ENCODE peak calls at places on chromosome 4, in six cellular contexts. L is K562, I is upper lobe of left lung, W is HepG2, K is GM12878, E is A549. A is an unnamed sample.
A peak's percentile ranks its signal among the peaks of the same experiment; 100 is the strongest.

GRCh38 chr4:98501383-98501782 is 157.0 kb downstream of the TSPAN5 start:
- ATAC-seq in L (no peak), I (no peak), W (no peak), K (no peak), E (no peak), A (no peak)

GRCh38 chr4:31104596-31104995 is 384.4 kb downstream of the PCDH7 start:
- ATAC-seq in L (no peak), I (no peak), W (no peak), K (no peak), E (no peak), A (no peak)

GRCh38 chr4:22235798-22236197 is 280.1 kb downstream of the ADGRA3 start:
- ATAC-seq in L (no peak), I (no peak), W (no peak), K (no peak), E (no peak), A (no peak)

GRCh38 chr4:112637552-112637866 is 566 bp downstream of the LARP7 start:
- ATAC-seq in L (no peak), I (no peak), W (peak; percentile 17), K (peak; percentile 3), E (peak; percentile 37), A (no peak)

GRCh38 chr4:14924945-14925344 is 77.3 kb upstream of the CPEB2 start:
- ATAC-seq in L (no peak), I (peak; percentile 25), W (peak; percentile 25), K (peak; percentile 49), E (no peak), A (no peak)

GRCh38 chr4:21452931-21453330 is 495.6 kb downstream of the KCNIP4 start:
- ATAC-seq in L (no peak), I (no peak), W (no peak), K (no peak), E (no peak), A (no peak)

GRCh38 chr4:6779667-6780565 is 2.6 kb upstream of the KIAA0232 start:
- ATAC-seq in L (no peak), I (no peak), W (peak; percentile 46), K (no peak), E (no peak), A (no peak)

GRCh38 chr4:120613778-120614177 is 308.7 kb downstream of the PRDM5 start:
- ATAC-seq in L (no peak), I (no peak), W (no peak), K (no peak), E (no peak), A (no peak)

GRCh38 chr4:147833741-147834140 is 101.9 kb downstream of the ARHGAP10 start:
- ATAC-seq in L (no peak), I (no peak), W (no peak), K (no peak), E (no peak), A (no peak)

GRCh38 chr4:4838602-4839470 is 20.6 kb upstream of the MSX1 start:
- ATAC-seq in L (no peak), I (no peak), W (peak; percentile 82), K (no peak), E (no peak), A (no peak)

GRCh38 chr4:184782731-184783472 is 42.9 kb downstream of the ACSL1 start:
- ATAC-seq in L (no peak), I (peak; percentile 8), W (no peak), K (no peak), E (no peak), A (no peak)

GRCh38 chr4:98674404-98675173 is 16.2 kb upstream of the TSPAN5 start:
- ATAC-seq in L (no peak), I (no peak), W (no peak), K (no peak), E (no peak), A (no peak)

GRCh38 chr4:80192252-80192866 is 4.9 kb upstream of the PRDM8 start:
- ATAC-seq in L (no peak), I (no peak), W (no peak), K (no peak), E (no peak), A (no peak)

GRCh38 chr4:81038636-81039350 is 8.3 kb downstream of the BMP3 start:
- ATAC-seq in L (no peak), I (no peak), W (no peak), K (peak; percentile 18), E (no peak), A (no peak)

GRCh38 chr4:55183926-55184599 is 58.7 kb upstream of the KDR start:
- ATAC-seq in L (no peak), I (peak; percentile 69), W (no peak), K (no peak), E (peak; percentile 97), A (no peak)

GRCh38 chr4:34935739-34936138 is 1308.6 kb downstream of the ARAP2 start:
- ATAC-seq in L (no peak), I (no peak), W (no peak), K (no peak), E (no peak), A (no peak)

GRCh38 chr4:155757745-155758265 is 1.0 kb upstream of the GUCY1B1 start:
- ATAC-seq in L (no peak), I (no peak), W (no peak), K (no peak), E (no peak), A (no peak)

GRCh38 chr4:87530868-87531267 is 1.7 kb upstream of the SPARCL1 start:
- ATAC-seq in L (no peak), I (peak; percentile 93), W (no peak), K (no peak), E (no peak), A (peak; percentile 93)

GRCh38 chr4:147769386-147769785 is 37.5 kb downstream of the ARHGAP10 start:
- ATAC-seq in L (no peak), I (no peak), W (no peak), K (peak; percentile 37), E (no peak), A (no peak)

GRCh38 chr4:143784567-143784966 is 84.1 kb upstream of the FREM3 start:
- ATAC-seq in L (no peak), I (no peak), W (no peak), K (no peak), E (no peak), A (no peak)

GRCh38 chr4:155639674-155640529 is 26.7 kb upstream of the GUCY1A1 start:
- ATAC-seq in L (no peak), I (peak; percentile 56), W (no peak), K (peak; percentile 85), E (no peak), A (no peak)

GRCh38 chr4:142120921-142121320 is 484.5 kb downstream of the IL15 start:
- ATAC-seq in L (no peak), I (no peak), W (no peak), K (peak; percentile 52), E (no peak), A (no peak)

GRCh38 chr4:184251680-184252000 is 34.0 kb upstream of the ENPP6 start:
- ATAC-seq in L (peak; percentile 28), I (no peak), W (no peak), K (peak; percentile 43), E (no peak), A (no peak)

GRCh38 chr4:38023347-38024202 is 63.4 kb downstream of the PTTG2 start:
- ATAC-seq in L (no peak), I (peak; percentile 73), W (no peak), K (no peak), E (no peak), A (peak; percentile 60)
- TF ChIP-seq EP300 in L (no peak), I (no peak), W (no peak), K (no peak), E (no peak), A (no peak)

GRCh38 chr4:73603854-73604584 is 16.2 kb downstream of the RASSF6 start:
- ATAC-seq in L (no peak), I (no peak), W (no peak), K (peak; percentile 19), E (no peak), A (no peak)

GRCh38 chr4:73606465-73606974 is 13.7 kb downstream of the RASSF6 start:
- ATAC-seq in L (no peak), I (no peak), W (no peak), K (peak; percentile 77), E (no peak), A (no peak)

GRCh38 chr4:73599182-73599581 is 21.1 kb downstream of the RASSF6 start:
- ATAC-seq in L (peak; percentile 92), I (peak; percentile 50), W (peak; percentile 98), K (no peak), E (peak; percentile 93), A (no peak)

GRCh38 chr4:73600917-73601316 is 19.3 kb downstream of the RASSF6 start:
- ATAC-seq in L (no peak), I (peak; percentile 83), W (no peak), K (no peak), E (no peak), A (peak; percentile 81)

DNA sequence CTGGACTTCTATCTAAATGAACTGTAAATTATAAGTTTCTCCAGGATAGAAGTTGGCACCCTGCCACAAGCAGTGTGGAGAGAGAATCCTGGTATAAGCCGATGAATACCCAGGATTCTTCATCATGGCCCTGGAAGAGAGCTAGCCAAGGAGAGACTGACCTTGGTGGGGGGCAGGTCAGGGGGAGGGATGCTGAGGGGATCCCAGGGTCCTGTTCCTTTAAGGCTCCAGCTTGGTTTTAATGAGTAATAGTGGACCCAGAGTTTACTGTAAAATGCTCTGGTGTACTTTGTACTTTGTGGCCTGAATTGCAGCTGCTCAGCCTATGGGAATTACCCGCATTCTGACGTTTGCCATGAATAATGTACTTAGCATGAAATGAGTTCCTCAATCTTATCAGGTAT is 16.9 kb downstream of the RASSF6 start:
- ATAC-seq in L (no peak), I (no peak), W (peak; percentile 64), K (peak; percentile 76), E (peak; percentile 81), A (no peak)
- TF ChIP-seq EP300 in L (no peak), I (no peak), W (no peak), K (peak; percentile 90), E (peak; percentile 17), A (no peak)

GRCh38 chr4:128527356-128527755 is 239.7 kb upstream of the PGRMC2 start:
- ATAC-seq in L (no peak), I (no peak), W (no peak), K (no peak), E (no peak), A (no peak)

GRCh38 chr4:128525387-128525786 is 237.8 kb upstream of the PGRMC2 start:
- ATAC-seq in L (peak; percentile 25), I (peak; percentile 33), W (no peak), K (peak; percentile 58), E (no peak), A (no peak)

GRCh38 chr4:128521634-128522253 is 234.1 kb upstream of the PGRMC2 start:
- ATAC-seq in L (no peak), I (no peak), W (no peak), K (no peak), E (no peak), A (no peak)

GRCh38 chr4:128525939-128526630 is 238.5 kb upstream of the PGRMC2 start:
- ATAC-seq in L (no peak), I (no peak), W (no peak), K (no peak), E (no peak), A (no peak)

GRCh38 chr4:128524311-128524710 is 236.7 kb upstream of the PGRMC2 start:
- ATAC-seq in L (peak; percentile 45), I (peak; percentile 78), W (no peak), K (no peak), E (peak; percentile 54), A (no peak)
- TF ChIP-seq EP300 in L (no peak), I (no peak), W (no peak), K (no peak), E (no peak), A (no peak)

DNA sequence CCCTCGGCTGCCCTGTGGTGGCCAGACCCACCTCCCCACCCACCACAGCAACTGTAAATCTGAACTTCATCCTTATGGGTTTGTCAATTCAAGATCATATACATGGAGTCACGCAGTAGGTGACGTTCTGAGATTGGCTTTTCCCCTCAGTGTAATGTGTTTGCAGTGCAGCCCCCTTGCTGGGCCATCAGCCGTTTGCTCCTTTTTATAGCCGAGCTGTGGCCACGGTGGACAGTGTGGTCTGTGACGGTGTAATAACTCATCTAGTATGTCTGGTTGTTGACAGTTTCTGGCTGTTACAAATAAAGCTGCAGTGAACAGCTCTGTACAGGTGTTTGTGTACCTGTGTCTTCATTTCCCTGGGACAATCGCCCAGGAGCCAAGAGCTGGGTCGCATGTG is 10.7 kb upstream of the HTRA3 start:
- ATAC-seq in L (no peak), I (no peak), W (no peak), K (no peak), E (no peak), A (no peak)
- TF ChIP-seq EP300 in L (no peak), I (no peak), W (no peak), K (no peak), E (no peak), A (no peak)

A was measured in gastroesophageal sphincter.